ENCODE peak calls at places on chromosomes 3 and 15, in four cellular contexts. W is WTC11, V is SK-N-SH, X is K562. F is an unnamed sample.

GRCh38 chr3:8485141-8485840 is 16.3 kb upstream of the LMCD1 start:
- DNase-seq in W (no peak), V (no peak), X (no peak), F (no peak)

GRCh38 chr15:68334661-68335124 is 57.1 kb downstream of the FEM1B start:
- DNase-seq in W (no peak), V (no peak), X (no peak), F (no peak)

GRCh38 chr3:11549580-11550140 is 94.1 kb downstream of the VGLL4 start:
- DNase-seq in W (no peak), V (no peak), X (no peak), F (no peak)

GRCh38 chr15:73346735-73347312 is 21.9 kb downstream of the HCN4 start:
- DNase-seq in W (peak; percentile 87), V (no peak), X (peak; percentile 61), F (peak; percentile 91)

GRCh38 chr3:108620250-108620649 is 30.7 kb downstream of the DZIP3 start:
- DNase-seq in W (no peak), V (peak; percentile 3), X (no peak), F (no peak)

GRCh38 chr3:38549957-38550840 is 54.1 kb downstream of the EXOG start:
- DNase-seq in W (no peak), V (no peak), X (no peak), F (no peak)

GRCh38 chr3:186596568-186597287 is 16.1 kb upstream of the AHSG start:
- DNase-seq in W (no peak), V (no peak), X (peak; percentile 69), F (no peak)

GRCh38 chr3:65914740-65915366 is 123.9 kb downstream of the MAGI1 start:
- DNase-seq in W (no peak), V (no peak), X (no peak), F (no peak)

GRCh38 chr15:69044899-69045298 is 30.4 kb downstream of the NOX5 start:
- DNase-seq in W (no peak), V (no peak), X (no peak), F (no peak)

GRCh38 chr3:144175644-144176425 is 204.2 kb downstream of the DIPK2A start:
- DNase-seq in W (no peak), V (no peak), X (no peak), F (no peak)

GRCh38 chr3:195061756-195062655 is 209.0 kb downstream of the XXYLT1 start:
- DNase-seq in W (no peak), V (no peak), X (no peak), F (no peak)

GRCh38 chr15:69573815-69574472 is 121.3 kb downstream of the RPLP1 start:
- DNase-seq in W (no peak), V (no peak), X (no peak), F (no peak)

GRCh38 chr15:74312445-74313007 is 54.9 kb downstream of the CYP11A1 start:
- DNase-seq in W (no peak), V (peak; percentile 79), X (peak; percentile 53), F (no peak)

GRCh38 chr3:127899200-127899599 is 15.8 kb upstream of the KBTBD12 start:
- DNase-seq in W (no peak), V (no peak), X (no peak), F (no peak)

GRCh38 chr15:77001351-77001750 is 6.4 kb downstream of the PSTPIP1 start:
- DNase-seq in W (no peak), V (no peak), X (no peak), F (no peak)

GRCh38 chr15:77001966-77002365 is 7.0 kb downstream of the PSTPIP1 start:
- DNase-seq in W (no peak), V (no peak), X (no peak), F (no peak)

GRCh38 chr15:77004189-77004588 is 9.3 kb downstream of the PSTPIP1 start:
- DNase-seq in W (no peak), V (no peak), X (no peak), F (no peak)

GRCh38 chr15:77002436-77002835 is 7.5 kb downstream of the PSTPIP1 start:
- DNase-seq in W (no peak), V (no peak), X (no peak), F (no peak)

DNA sequence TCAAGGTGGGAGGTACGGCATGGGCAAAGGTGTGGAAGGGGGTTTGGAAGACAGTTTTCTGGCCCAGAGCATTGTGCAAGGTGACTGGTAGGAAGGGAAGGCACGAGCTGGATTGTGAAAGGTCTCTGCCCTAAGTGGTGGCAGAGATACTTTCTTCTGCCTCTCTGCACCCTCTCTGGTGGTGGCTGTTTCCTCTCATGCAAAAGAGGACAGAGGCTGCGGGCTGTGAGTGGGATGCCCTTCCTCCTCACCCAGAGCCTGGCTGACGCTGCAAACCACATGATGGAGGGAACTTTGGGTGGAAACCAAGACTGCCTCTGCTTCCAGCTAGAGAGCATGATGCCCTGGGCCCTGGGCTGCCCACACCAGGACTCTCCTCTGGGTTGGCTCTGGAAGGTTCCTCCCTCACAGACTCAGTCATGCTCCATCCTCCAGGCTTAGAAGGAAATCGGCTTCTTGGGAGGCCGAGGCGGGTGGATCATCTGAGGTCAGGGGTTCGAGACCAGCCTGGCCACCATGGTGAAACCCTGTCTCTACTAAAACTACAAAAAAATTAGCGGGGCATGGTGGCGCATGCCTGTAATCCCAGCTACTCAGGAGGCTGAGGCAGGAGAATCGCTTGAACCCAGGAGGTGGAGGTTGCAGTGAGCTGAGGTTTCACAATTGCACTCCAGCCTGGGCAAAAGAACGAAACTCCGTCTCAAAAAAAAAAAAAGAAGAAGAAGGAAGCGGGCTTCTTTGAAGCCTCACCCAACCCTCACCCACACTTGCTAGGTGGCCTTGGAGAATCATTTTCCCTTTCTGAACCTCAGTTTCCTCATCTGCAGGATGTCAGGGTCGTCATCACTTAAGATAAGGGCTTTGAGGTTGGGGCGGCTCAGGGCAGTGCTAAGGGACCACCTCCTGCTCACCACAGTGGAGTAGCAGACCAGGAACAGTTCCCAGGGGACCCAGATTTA is 8.3 kb downstream of the PSTPIP1 start:
- DNase-seq in W (no peak), V (no peak), X (no peak), F (no peak)
- TF ChIP-seq TEAD4 in W (no peak), V (no peak), X (no peak), F (no peak)

DNA sequence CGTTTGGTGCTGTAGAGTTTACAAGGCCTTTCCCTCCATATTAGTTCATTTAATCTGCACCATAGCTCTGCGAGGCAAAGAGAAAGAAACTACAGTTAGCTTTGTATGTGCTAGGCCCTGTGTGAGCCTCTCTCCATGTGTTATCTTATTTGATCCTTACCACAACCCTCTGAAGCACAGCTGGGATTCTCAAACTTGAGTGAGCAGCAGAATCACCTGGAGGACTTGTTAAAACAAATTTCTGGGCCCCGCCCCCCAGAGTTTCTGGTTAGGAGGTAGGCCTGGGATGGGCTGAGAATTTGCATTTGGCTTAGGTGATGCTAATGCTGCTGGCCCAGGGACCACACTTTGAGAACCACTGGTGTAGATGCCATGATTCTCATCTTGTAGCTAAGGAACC is 12.3 kb downstream of the CA12 start:
- DNase-seq in W (peak; percentile 46), V (no peak), X (no peak), F (no peak)
- TF ChIP-seq TEAD4 in W (no peak), V (no peak), X (no peak), F (no peak)

GRCh38 chr15:50487287-50487686 is 59.2 kb downstream of the USP50 start:
- DNase-seq in W (no peak), V (no peak), X (no peak), F (no peak)
- TF ChIP-seq TEAD4 in W (no peak), V (no peak), X (no peak), F (no peak)

GRCh38 chr15:91099616-91100560 is at the start of gene SV2B:
- DNase-seq in W (peak; percentile 67), V (peak; percentile 76), X (peak; percentile 21), F (peak; percentile 75)
- TF ChIP-seq TEAD4 in W (no peak), V (no peak), X (no peak), F (no peak)

GRCh38 chr3:27840807-27841594 is 118.9 kb upstream of the EOMES start:
- DNase-seq in W (no peak), V (no peak), X (no peak), F (no peak)
- TF ChIP-seq TEAD4 in W (no peak), V (no peak), X (no peak), F (no peak)

GRCh38 chr3:31247063-31247447 is 285.7 kb upstream of the STT3B start:
- DNase-seq in W (no peak), V (no peak), X (no peak), F (no peak)

GRCh38 chr3:31242561-31242960 is 290.2 kb upstream of the STT3B start:
- DNase-seq in W (no peak), V (no peak), X (no peak), F (no peak)

GRCh38 chr3:31246293-31247062 is 286.2 kb upstream of the STT3B start:
- DNase-seq in W (no peak), V (no peak), X (no peak), F (no peak)

GRCh38 chr3:31247850-31248618 is 284.7 kb upstream of the STT3B start:
- DNase-seq in W (no peak), V (no peak), X (no peak), F (no peak)

DNA sequence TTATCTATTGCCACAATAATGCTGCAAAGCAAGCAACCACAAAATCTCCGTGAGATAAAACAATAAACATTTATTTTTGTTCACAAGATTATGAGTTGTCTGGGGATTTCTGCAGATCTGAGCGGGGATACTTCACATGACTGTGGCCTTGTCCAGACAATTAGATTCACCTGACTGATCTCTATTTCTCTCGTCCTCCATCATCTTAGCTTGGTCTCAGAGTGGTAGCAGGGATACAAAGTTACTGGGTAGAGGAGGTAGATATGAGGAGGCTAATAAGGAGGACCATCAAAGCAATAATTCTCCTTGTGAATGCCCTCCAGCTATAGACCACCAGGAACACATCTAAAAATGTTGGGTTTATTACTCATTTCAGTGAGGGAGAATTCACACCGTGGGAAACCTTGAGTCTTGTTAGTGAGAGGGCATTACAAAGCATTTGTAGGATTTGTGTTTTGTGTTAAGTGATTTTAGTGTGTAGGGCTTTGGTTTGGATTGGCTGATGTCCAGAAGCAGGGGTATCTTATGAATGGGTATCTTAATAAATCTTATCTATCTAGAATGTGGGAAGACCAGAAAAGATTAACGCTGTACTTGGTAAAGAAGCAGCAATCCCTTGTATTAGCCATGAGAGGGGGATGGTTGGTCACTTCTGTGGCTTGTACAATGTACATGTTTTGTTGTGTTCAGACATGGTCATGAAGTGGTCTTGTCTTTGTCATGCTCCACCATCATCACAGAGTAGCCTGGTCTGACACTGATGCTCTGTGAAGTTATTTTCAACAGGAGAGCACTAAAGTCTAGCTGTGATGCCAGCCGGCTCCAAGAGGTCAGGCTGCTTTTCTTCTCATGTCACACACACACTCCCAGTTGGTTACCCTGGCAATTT is 287.6 kb upstream of the STT3B start:
- DNase-seq in W (no peak), V (no peak), X (no peak), F (no peak)
- TF ChIP-seq TEAD4 in W (no peak), V (no peak), X (no peak), F (no peak)

GRCh38 chr3:67578416-67578815 is 76.0 kb downstream of the SUCLG2 start:
- DNase-seq in W (no peak), V (no peak), X (no peak), F (no peak)
- TF ChIP-seq TEAD4 in W (no peak), V (no peak), X (no peak), F (no peak)

DNA sequence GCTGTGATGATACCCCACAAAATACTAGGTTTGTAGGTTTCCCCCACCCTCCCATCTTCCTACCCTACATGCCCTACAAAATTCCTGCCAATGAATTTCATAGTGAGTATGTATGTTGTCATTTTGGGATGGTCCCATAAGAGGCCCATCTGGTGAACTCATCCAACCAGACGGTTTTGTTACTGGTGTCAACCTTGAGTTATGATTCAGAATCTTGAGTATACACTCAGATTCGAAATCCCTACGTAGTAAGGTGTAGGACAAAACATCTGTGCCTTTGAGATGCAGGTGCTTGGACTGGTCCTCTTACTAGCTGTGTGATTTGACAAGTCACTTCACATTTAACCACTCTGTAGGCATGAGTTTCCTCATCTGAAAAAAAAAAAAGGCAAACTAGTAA is 3.6 kb downstream of the SIAH2 start:
- DNase-seq in W (no peak), V (no peak), X (no peak), F (no peak)
- TF ChIP-seq TEAD4 in W (no peak), V (no peak), X (no peak), F (no peak)